ENCODE peak calls at places on chromosomes 4 and X, in six cellular contexts. G is CD8-positive, alpha-beta T cell; A is suprapubic skin; C is tibial nerve; X is gastrocnemius medialis; L is CD4-positive, alpha-beta T cell. R is an unnamed sample.

GRCh38 chr4:3176625-3177229 is 72.2 kb upstream of the MSANTD1 start:
- DNase-seq in L (no peak), A (no peak), G (no peak), C (no peak), X (no peak), R (no peak)

GRCh38 chrX:24703185-24703494 is 9.4 kb downstream of the POLA1 start:
- DNase-seq in G (no peak), A (no peak), L (no peak), X (no peak), C (no peak), R (no peak)

GRCh38 chr4:122639181-122639580 is 18.3 kb upstream of the IL21 start:
- DNase-seq in G (no peak), L (no peak), A (no peak), C (no peak), X (no peak), R (no peak)

GRCh38 chr4:15756361-15756861 is 21.7 kb upstream of the CD38 start:
- DNase-seq in C (no peak), X (no peak), G (peak; percentile 67), L (peak; percentile 59), A (no peak), R (no peak)

GRCh38 chrX:20720954-20721626 is 454.4 kb upstream of the RPS6KA3 start:
- DNase-seq in X (no peak), G (no peak), A (no peak), L (no peak), C (no peak), R (no peak)

GRCh38 chrX:153769158-153769864 is 5.3 kb downstream of the PLXNB3 start:
- DNase-seq in A (no peak), G (no peak), C (no peak), L (no peak), X (no peak), R (no peak)

GRCh38 chr4:143199503-143199902 is 14.8 kb downstream of the USP38 start:
- DNase-seq in X (no peak), C (no peak), L (no peak), A (no peak), G (no peak), R (no peak)

GRCh38 chr4:3193531-3194203 is 55.3 kb upstream of the MSANTD1 start:
- DNase-seq in C (no peak), X (no peak), A (no peak), L (no peak), G (no peak), R (no peak)

GRCh38 chrX:93673869-93674271 is at the start of gene FAM133A:
- DNase-seq in L (no peak), A (no peak), X (no peak), C (peak; percentile 4), G (no peak), R (peak; percentile 5)

GRCh38 chr4:81601270-81601694 is 129.6 kb upstream of the RASGEF1B start:
- DNase-seq in C (no peak), X (no peak), G (no peak), A (no peak), L (no peak), R (no peak)

GRCh38 chr4:174631901-174632758 is 109.8 kb upstream of the HPGD start:
- DNase-seq in C (no peak), A (no peak), L (no peak), G (no peak), X (no peak), R (no peak)

GRCh38 chr4:78558421-78558820 is 6.9 kb downstream of the ANXA3 start:
- DNase-seq in A (no peak), C (no peak), G (no peak), L (no peak), X (no peak), R (no peak)

GRCh38 chr4:133124746-133125145 is 24.3 kb upstream of the PCDH10 start:
- DNase-seq in A (no peak), G (no peak), C (no peak), L (no peak), X (no peak), R (no peak)

GRCh38 chr4:3461515-3462291 is 1.4 kb upstream of the DOK7 start:
- DNase-seq in L (no peak), C (no peak), X (peak; percentile 95), G (no peak), A (no peak), R (no peak)

GRCh38 chrX:47143894-47144625 is 442 bp downstream of the NDUFB11 start:
- DNase-seq in C (no peak), X (peak; percentile 43), L (peak; percentile 11), A (no peak), G (no peak), R (no peak)

GRCh38 chr4:186192068-186192751 is 843 bp downstream of the CYP4V2 start:
- DNase-seq in L (peak; percentile 41), A (no peak), X (peak; percentile 16), G (peak; percentile 45), C (peak; percentile 56), R (no peak)

GRCh38 chr4:101158136-101158485 is 189.2 kb downstream of the PPP3CA start:
- DNase-seq in A (no peak), L (no peak), G (no peak), C (no peak), X (no peak), R (no peak)

GRCh38 chr4:41364871-41365270 is 108.1 kb downstream of the UCHL1 start:
- DNase-seq in C (peak; percentile 35), X (no peak), L (no peak), G (no peak), A (no peak), R (no peak)

GRCh38 chrX:12441376-12442128 is 303.3 kb downstream of the FRMPD4 start:
- DNase-seq in C (peak; percentile 14), X (no peak), G (no peak), L (no peak), A (no peak), R (no peak)

GRCh38 chrX:38627683-38628082 is 66.3 kb downstream of the TSPAN7 start:
- DNase-seq in X (peak; percentile 27), G (no peak), C (no peak), L (no peak), A (no peak), R (no peak)

GRCh38 chr4:125789018-125789417 is 474.3 kb downstream of the FAT4 start:
- DNase-seq in L (no peak), G (no peak), A (no peak), X (no peak), C (no peak), R (no peak)

GRCh38 chr4:37742149-37742548 is 56.0 kb upstream of the RELL1 start:
- DNase-seq in A (no peak), L (no peak), C (no peak), G (no peak), X (no peak), R (no peak)

GRCh38 chr4:991451-992296 is 1.5 kb downstream of the SLC26A1 start:
- DNase-seq in L (no peak), G (no peak), X (no peak), C (no peak), A (no peak), R (no peak)
- H3K27ac ChIP-seq in L (no peak overlapping the region), G (no peak overlapping the region), X (no peak overlapping the region), C (peak overlapping the region; percentile 53), A (peak overlapping the region; percentile 43), R (no peak overlapping the region)

DNA sequence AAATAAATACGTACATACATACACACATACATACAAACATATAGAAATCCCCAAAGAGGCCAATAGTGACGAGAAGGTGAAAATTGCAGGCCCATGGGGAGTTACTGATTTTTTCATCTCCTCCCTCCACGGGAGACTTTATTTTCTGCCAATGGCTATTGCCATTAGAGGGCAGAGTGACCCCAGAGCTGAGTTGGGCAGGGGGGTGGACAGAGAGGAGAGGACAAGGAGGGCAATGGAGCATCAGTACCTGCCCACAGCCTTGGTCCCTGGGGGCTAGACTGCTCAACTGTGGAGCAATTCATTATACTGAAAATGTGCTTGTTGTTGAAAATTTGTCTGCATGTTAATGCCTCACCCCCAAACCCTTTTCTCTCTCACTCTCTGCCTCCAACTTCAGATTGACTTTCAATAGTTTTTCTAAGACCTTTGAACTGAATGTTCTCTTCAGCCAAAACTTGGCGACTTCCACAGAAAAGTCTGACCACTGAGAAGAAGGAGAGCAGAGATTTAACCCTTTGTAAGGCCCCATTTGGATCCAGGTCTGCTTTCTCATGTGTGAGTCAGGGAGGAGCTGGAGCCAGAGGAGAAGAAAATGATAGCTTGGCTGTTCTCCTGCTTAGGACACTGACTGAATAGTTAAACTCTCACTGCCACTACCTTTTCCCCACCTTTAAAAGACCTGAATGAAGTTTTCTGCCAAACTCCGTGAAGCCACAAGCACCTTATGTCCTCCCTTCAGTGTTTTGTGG is 180.7 kb downstream of the AR start:
- DNase-seq in L (no peak), G (no peak), X (peak; percentile 39), A (no peak), C (peak; percentile 19), R (no peak)
- H3K27me3 ChIP-seq in L (no peaks in the 10 kb centered on the region), G (no peaks in the 10 kb centered on the region), X (no peaks in the 10 kb centered on the region), A (no peaks in the 10 kb centered on the region), C (no peaks in the 10 kb centered on the region), R (no peaks in the 10 kb centered on the region)

GRCh38 chrX:155968106-155968714 is 29.3 kb upstream of the IL9R start:
- DNase-seq in A (no peak), L (no peak), G (no peak), X (no peak), C (no peak), R (no peak)

GRCh38 chrX:155962906-155963305 is 34.6 kb upstream of the IL9R start:
- DNase-seq in C (no peak), G (no peak), L (no peak), A (no peak), X (no peak), R (no peak)

GRCh38 chrX:155966876-155967275 is 30.6 kb upstream of the IL9R start:
- DNase-seq in L (no peak), A (no peak), C (no peak), X (no peak), G (peak; percentile 36), R (no peak)

GRCh38 chrX:155967653-155968052 is 29.8 kb upstream of the IL9R start:
- DNase-seq in C (no peak), X (no peak), A (no peak), G (no peak), L (no peak), R (no peak)
- H3K9me3 ChIP-seq in C (peaks cover 36% of the 10 kb centered on the region), X (no peaks in the 10 kb centered on the region), A (peaks cover 10% of the 10 kb centered on the region), G (no peaks in the 10 kb centered on the region), L (no peaks in the 10 kb centered on the region), R (no peaks in the 10 kb centered on the region)

GRCh38 chr4:47510506-47511143 is 25.6 kb downstream of the ATP10D start:
- DNase-seq in G (no peak), C (no peak), X (no peak), A (no peak), L (no peak), R (no peak)
- H3K27ac ChIP-seq in G (no peak overlapping the region), C (peak overlapping the region; percentile 32), X (no peak overlapping the region), A (no peak overlapping the region), L (no peak overlapping the region), R (peak overlapping the region; percentile 69)

DNA sequence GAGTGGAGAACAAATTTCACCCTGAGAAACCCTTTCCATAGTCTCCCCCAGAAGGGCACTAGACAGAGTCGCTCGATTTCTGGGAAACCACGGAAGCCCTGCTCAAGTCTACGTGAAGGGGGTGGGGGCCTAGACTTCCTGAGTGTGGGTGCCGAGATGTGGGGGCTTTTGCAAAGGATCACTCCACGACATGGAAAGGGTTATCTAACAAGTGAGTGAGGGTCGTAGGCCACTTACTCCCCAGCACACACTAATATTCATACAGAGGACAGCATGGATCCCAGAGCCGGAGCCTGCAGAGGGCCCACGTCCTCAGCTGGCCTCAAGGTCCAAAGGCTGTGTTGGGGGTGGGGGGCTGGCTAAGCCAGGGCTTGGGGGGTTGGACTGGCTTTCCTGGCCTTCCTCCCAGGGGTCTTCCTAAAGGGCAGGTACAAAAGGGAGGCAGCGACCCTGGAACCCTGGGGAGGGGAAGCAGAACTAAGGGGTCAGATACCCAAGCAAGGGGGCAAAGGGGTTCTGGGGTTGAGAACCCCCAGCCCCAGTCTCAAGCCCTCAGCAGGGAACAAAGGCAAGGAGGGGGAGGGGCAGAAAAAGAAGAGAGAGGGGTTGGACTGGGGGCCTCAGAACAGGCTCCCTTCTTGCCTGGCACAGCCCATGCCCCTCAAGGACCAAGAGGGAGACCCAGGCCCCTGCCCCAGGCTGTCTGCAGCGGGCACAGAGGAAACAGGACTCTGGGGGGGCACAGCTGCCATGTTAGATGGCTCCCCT is 1.6 kb downstream of the HMX1 start:
- DNase-seq in X (no peak), G (no peak), L (no peak), C (no peak), A (no peak), R (no peak)
- H3K27me3 ChIP-seq in X (peaks cover 63% of the 10 kb centered on the region), G (peaks cover 12% of the 10 kb centered on the region), L (peaks cover 81% of the 10 kb centered on the region), C (no peaks in the 10 kb centered on the region), A (peaks cover 100% of the 10 kb centered on the region), R (peaks cover 4% of the 10 kb centered on the region)

R was measured in thoracic aorta.